ENCODE peak calls at places on chromosomes 13 and 19, in six cellular contexts. One of them, this sample, is unnamed.

GRCh38 chr19:42113641-42114348 is 18.5 kb downstream of the POU2F2 start:
- DNase-seq in Ammon's horn: no peak
- DNase-seq in Right ventricle myocardium superior: no peak
- DNase-seq in AG08396: peak
- DNase-seq in lower lobe of right lung: no peak
- DNase-seq in LoVo: no peak
- DNase-seq in this sample: peak

GRCh38 chr19:6947745-6948144 is 60.4 kb downstream of the ADGRE1 start:
- DNase-seq in Ammon's horn: no peak
- DNase-seq in Right ventricle myocardium superior: no peak
- DNase-seq in AG08396: peak
- DNase-seq in lower lobe of right lung: no peak
- DNase-seq in LoVo: peak
- DNase-seq in this sample: peak

GRCh38 chr19:12749938-12750521 is 1.6 kb upstream of the BEST2 start:
- DNase-seq in Ammon's horn: no peak
- DNase-seq in Right ventricle myocardium superior: no peak
- DNase-seq in AG08396: no peak
- DNase-seq in lower lobe of right lung: no peak
- DNase-seq in LoVo: no peak
- DNase-seq in this sample: no peak

GRCh38 chr19:5292843-5293606 is 47.6 kb downstream of the PTPRS start:
- DNase-seq in Ammon's horn: peak
- DNase-seq in Right ventricle myocardium superior: peak
- DNase-seq in AG08396: peak
- DNase-seq in lower lobe of right lung: peak
- DNase-seq in LoVo: no peak
- DNase-seq in this sample: peak

GRCh38 chr19:11025997-11026396 is 63.3 kb upstream of the LDLR start:
- DNase-seq in Ammon's horn: no peak
- DNase-seq in Right ventricle myocardium superior: no peak
- DNase-seq in AG08396: no peak
- DNase-seq in lower lobe of right lung: no peak
- DNase-seq in LoVo: no peak
- DNase-seq in this sample: no peak

GRCh38 chr13:24263652-24264051 is 45.7 kb upstream of the C1QTNF9 start:
- DNase-seq in Ammon's horn: no peak
- DNase-seq in Right ventricle myocardium superior: no peak
- DNase-seq in AG08396: peak
- DNase-seq in lower lobe of right lung: no peak
- DNase-seq in LoVo: no peak
- DNase-seq in this sample: peak

GRCh38 chr13:31242935-31243334 is 43.2 kb downstream of the B3GLCT start:
- DNase-seq in Ammon's horn: no peak
- DNase-seq in Right ventricle myocardium superior: no peak
- DNase-seq in AG08396: no peak
- DNase-seq in lower lobe of right lung: no peak
- DNase-seq in LoVo: no peak
- DNase-seq in this sample: no peak

GRCh38 chr19:34418300-34418699 is 9.9 kb upstream of the UBA2 start:
- DNase-seq in Ammon's horn: no peak
- DNase-seq in Right ventricle myocardium superior: no peak
- DNase-seq in AG08396: no peak
- DNase-seq in lower lobe of right lung: no peak
- DNase-seq in LoVo: no peak
- DNase-seq in this sample: no peak

GRCh38 chr19:708154-709141 is at the start of gene PALM:
- DNase-seq in Ammon's horn: no peak
- DNase-seq in Right ventricle myocardium superior: peak
- DNase-seq in AG08396: no peak
- DNase-seq in lower lobe of right lung: no peak
- DNase-seq in LoVo: peak
- DNase-seq in this sample: peak

GRCh38 chr13:62387642-62388041 is 972.0 kb upstream of the PCDH20 start:
- DNase-seq in Ammon's horn: no peak
- DNase-seq in Right ventricle myocardium superior: no peak
- DNase-seq in AG08396: no peak
- DNase-seq in lower lobe of right lung: no peak
- DNase-seq in LoVo: no peak
- DNase-seq in this sample: peak

GRCh38 chr19:13058951-13059660 is 43.6 kb downstream of the LYL1 start:
- DNase-seq in Ammon's horn: no peak
- DNase-seq in Right ventricle myocardium superior: no peak
- DNase-seq in AG08396: no peak
- DNase-seq in lower lobe of right lung: peak
- DNase-seq in LoVo: no peak
- DNase-seq in this sample: no peak

GRCh38 chr13:76937416-76937815 is 10.9 kb upstream of the ACOD1 start:
- DNase-seq in Ammon's horn: peak
- DNase-seq in Right ventricle myocardium superior: no peak
- DNase-seq in AG08396: peak
- DNase-seq in lower lobe of right lung: no peak
- DNase-seq in LoVo: peak
- DNase-seq in this sample: peak

GRCh38 chr13:20160346-20161274 is at the start of gene GJA3:
- DNase-seq in Ammon's horn: no peak
- DNase-seq in Right ventricle myocardium superior: peak
- DNase-seq in AG08396: peak
- DNase-seq in lower lobe of right lung: no peak
- DNase-seq in LoVo: peak
- DNase-seq in this sample: peak

GRCh38 chr13:42022796-42023493 is 25.5 kb upstream of the DGKH start:
- DNase-seq in Ammon's horn: no peak
- DNase-seq in Right ventricle myocardium superior: no peak
- DNase-seq in AG08396: no peak
- DNase-seq in lower lobe of right lung: no peak
- DNase-seq in LoVo: no peak
- DNase-seq in this sample: peak

GRCh38 chr13:35349673-35350278 is 126.7 kb downstream of the MAB21L1 start:
- DNase-seq in Ammon's horn: no peak
- DNase-seq in Right ventricle myocardium superior: no peak
- DNase-seq in AG08396: no peak
- DNase-seq in lower lobe of right lung: no peak
- DNase-seq in LoVo: peak
- DNase-seq in this sample: peak

GRCh38 chr13:41179593-41180250 is 14.6 kb downstream of the KBTBD7 start:
- DNase-seq in Ammon's horn: no peak
- DNase-seq in Right ventricle myocardium superior: no peak
- DNase-seq in AG08396: no peak
- DNase-seq in lower lobe of right lung: no peak
- DNase-seq in LoVo: no peak
- DNase-seq in this sample: no peak

GRCh38 chr13:83941669-83942335 is 59.5 kb upstream of the SLITRK1 start:
- DNase-seq in Ammon's horn: no peak
- DNase-seq in Right ventricle myocardium superior: no peak
- DNase-seq in AG08396: no peak
- DNase-seq in lower lobe of right lung: no peak
- DNase-seq in LoVo: no peak
- DNase-seq in this sample: peak

GRCh38 chr13:113777311-113778260 is 18.6 kb downstream of the TMEM255B start:
- DNase-seq in Ammon's horn: no peak
- DNase-seq in Right ventricle myocardium superior: no peak
- DNase-seq in AG08396: peak
- DNase-seq in lower lobe of right lung: no peak
- DNase-seq in LoVo: no peak
- DNase-seq in this sample: peak

GRCh38 chr19:18097217-18097992 is at the start of gene MAST3:
- DNase-seq in Ammon's horn: peak
- DNase-seq in Right ventricle myocardium superior: peak
- DNase-seq in AG08396: peak
- DNase-seq in lower lobe of right lung: peak
- DNase-seq in LoVo: peak
- DNase-seq in this sample: peak

This sample was measured in astrocyte of the hippocampus.